ENCODE peak calls at places on chromosome 9, in ten cellular contexts. K is stimulated activated CD4-positive, alpha-beta T cell treated with anti-CD3 and anti-CD28 coated beads, Interleukin-1b, Interleukin-23, amount 100 ng/mL, for 24 hours; B is activated CD8-positive, alpha-beta memory T cell treated with anti-CD3 and anti-CD28 coated beads for 1 hour; F is IMR-90; L is osteocyte; T is RPMI7951; V is NB4; M is NCI-H2029; P is CD8-positive, alpha-beta T cell; S is Right ventricle myocardium superior. H is an unnamed sample.

GRCh38 chr9:123645762-123646161 is 284.2 kb downstream of the DENND1A start:
- DNase-seq in K (no peak), B (no peak), F (no peak), L (no peak), T (no peak), V (no peak), M (no peak), P (no peak), S (no peak), H (no peak)

GRCh38 chr9:132597073-132597775 is 14.8 kb downstream of the BARHL1 start:
- DNase-seq in K (no peak), B (no peak), F (no peak), L (no peak), T (peak), V (no peak), M (no peak), P (no peak), S (peak), H (no peak)

GRCh38 chr9:98329281-98329680 is 73.8 kb upstream of the TBC1D2 start:
- DNase-seq in K (no peak), B (no peak), F (no peak), L (peak), T (peak), V (no peak), M (no peak), P (no peak), S (no peak), H (no peak)

GRCh38 chr9:36101916-36102741 is 34.4 kb upstream of the GLIPR2 start:
- DNase-seq in K (no peak), B (no peak), F (peak), L (no peak), T (peak), V (no peak), M (no peak), P (no peak), S (no peak), H (no peak)

GRCh38 chr9:93174976-93175375 is 9.0 kb upstream of the WNK2 start:
- DNase-seq in K (no peak), B (no peak), F (no peak), L (no peak), T (no peak), V (peak), M (no peak), P (no peak), S (no peak), H (no peak)

GRCh38 chr9:117218951-117219350 is 195.9 kb downstream of the ASTN2 start:
- DNase-seq in K (no peak), B (no peak), F (no peak), L (no peak), T (no peak), V (no peak), M (no peak), P (no peak), S (no peak), H (no peak)

GRCh38 chr9:73151653-73152382 is at the start of gene ANXA1:
- DNase-seq in K (no peak), B (no peak), F (peak), L (no peak), T (peak), V (peak), M (no peak), P (no peak), S (no peak), H (no peak)

GRCh38 chr9:8188720-8189407 is 389.3 kb upstream of the DMAC1 start:
- DNase-seq in K (peak), B (no peak), F (no peak), L (no peak), T (peak), V (no peak), M (no peak), P (no peak), S (no peak), H (no peak)

GRCh38 chr9:90801507-90802289 is at the start of gene SYK:
- DNase-seq in K (no peak), B (no peak), F (no peak), L (no peak), T (no peak), V (peak), M (peak), P (no peak), S (peak), H (no peak)

GRCh38 chr9:126722252-126722921 is 82.5 kb upstream of the ZBTB43 start:
- DNase-seq in K (peak), B (peak), F (no peak), L (peak), T (peak), V (peak), M (no peak), P (peak), S (peak), H (peak)